ENCODE peak calls at places on chromosomes 6 and 20, in ten cellular contexts. A, B, I, J, Y, U, F, R, O and H are unnamed samples.

GRCh38 chr20:57405236-57406016 is 14.2 kb downstream of the RBM38 start:
- DNase-seq in A (no peak), B (no peak), I (no peak), J (no peak), Y (no peak), U (no peak), F (no peak), R (no peak), O (no peak), H (no peak)

GRCh38 chr20:45433316-45433715 is 17.4 kb downstream of the PIGT start:
- DNase-seq in A (peak), B (peak), I (peak), J (no peak), Y (no peak), U (no peak), F (peak), R (no peak), O (no peak), H (peak)

GRCh38 chr6:132907915-132908314 is 93.5 kb downstream of the RPS12 start:
- DNase-seq in A (peak), B (peak), I (no peak), J (no peak), Y (no peak), U (peak), F (peak), R (no peak), O (no peak), H (peak)

GRCh38 chr20:36008461-36009035 is 40.2 kb downstream of the CNBD2 start:
- DNase-seq in A (no peak), B (no peak), I (no peak), J (no peak), Y (no peak), U (no peak), F (no peak), R (no peak), O (no peak), H (no peak)

GRCh38 chr6:164842085-164842484 is 467.3 kb downstream of the C6orf118 start:
- DNase-seq in A (no peak), B (no peak), I (no peak), J (no peak), Y (no peak), U (no peak), F (no peak), R (no peak), O (no peak), H (no peak)

GRCh38 chr6:40906759-40907158 is 132.3 kb downstream of the UNC5CL start:
- DNase-seq in A (no peak), B (peak), I (no peak), J (no peak), Y (no peak), U (peak), F (peak), R (peak), O (no peak), H (peak)

GRCh38 chr20:4691753-4692152 is 30.0 kb upstream of the PRND start:
- DNase-seq in A (no peak), B (no peak), I (no peak), J (no peak), Y (no peak), U (no peak), F (no peak), R (no peak), O (no peak), H (no peak)

GRCh38 chr6:162063666-162064065 is 663.9 kb downstream of the PRKN start:
- DNase-seq in A (no peak), B (no peak), I (no peak), J (no peak), Y (no peak), U (no peak), F (peak), R (no peak), O (no peak), H (no peak)

GRCh38 chr20:14647016-14647415 is 309.6 kb upstream of the FLRT3 start:
- DNase-seq in A (no peak), B (no peak), I (no peak), J (no peak), Y (no peak), U (no peak), F (no peak), R (no peak), O (no peak), H (no peak)

GRCh38 chr6:109006818-109007217 is 87.8 kb downstream of the SESN1 start:
- DNase-seq in A (no peak), B (no peak), I (no peak), J (no peak), Y (no peak), U (no peak), F (no peak), R (no peak), O (no peak), H (no peak)

GRCh38 chr20:3889489-3890409 is 562 bp downstream of the PANK2 start:
- DNase-seq in A (no peak), B (peak), I (no peak), J (peak), Y (peak), U (no peak), F (no peak), R (peak), O (peak), H (no peak)

GRCh38 chr20:6104493-6105188 is 18.2 kb downstream of the FERMT1 start:
- DNase-seq in A (peak), B (peak), I (no peak), J (no peak), Y (no peak), U (no peak), F (peak), R (no peak), O (no peak), H (peak)

GRCh38 chr6:56101141-56101553 is 146.2 kb downstream of the COL21A1 start:
- DNase-seq in A (peak), B (peak), I (no peak), J (no peak), Y (no peak), U (peak), F (peak), R (peak), O (no peak), H (peak)

GRCh38 chr6:167704396-167704801 is 122.3 kb upstream of the AFDN start:
- DNase-seq in A (no peak), B (no peak), I (no peak), J (no peak), Y (no peak), U (no peak), F (no peak), R (no peak), O (no peak), H (no peak)

GRCh38 chr6:13683038-13683437 is 28.6 kb downstream of the RANBP9 start:
- DNase-seq in A (no peak), B (no peak), I (no peak), J (no peak), Y (no peak), U (no peak), F (no peak), R (no peak), O (no peak), H (no peak)

GRCh38 chr6:47265971-47266370 is 43.7 kb downstream of the TNFRSF21 start:
- DNase-seq in A (no peak), B (no peak), I (no peak), J (no peak), Y (no peak), U (no peak), F (no peak), R (no peak), O (no peak), H (no peak)

GRCh38 chr6:101761124-101761601 is 367.7 kb downstream of the GRIK2 start:
- DNase-seq in A (peak), B (peak), I (no peak), J (no peak), Y (no peak), U (peak), F (peak), R (no peak), O (no peak), H (peak)

GRCh38 chr6:136737343-136738177 is 54.7 kb downstream of the MAP3K5 start:
- DNase-seq in A (peak), B (peak), I (no peak), J (peak), Y (no peak), U (peak), F (peak), R (no peak), O (no peak), H (peak)

GRCh38 chr6:79269877-79270276 is 35.4 kb upstream of the HMGN3 start:
- DNase-seq in A (peak), B (peak), I (no peak), J (no peak), Y (no peak), U (peak), F (peak), R (no peak), O (no peak), H (peak)

GRCh38 chr20:3248167-3248992 is 9.4 kb upstream of the SLC4A11 start:
- DNase-seq in A (no peak), B (peak), I (no peak), J (no peak), Y (peak), U (peak), F (peak), R (no peak), O (no peak), H (peak)

DNA sequence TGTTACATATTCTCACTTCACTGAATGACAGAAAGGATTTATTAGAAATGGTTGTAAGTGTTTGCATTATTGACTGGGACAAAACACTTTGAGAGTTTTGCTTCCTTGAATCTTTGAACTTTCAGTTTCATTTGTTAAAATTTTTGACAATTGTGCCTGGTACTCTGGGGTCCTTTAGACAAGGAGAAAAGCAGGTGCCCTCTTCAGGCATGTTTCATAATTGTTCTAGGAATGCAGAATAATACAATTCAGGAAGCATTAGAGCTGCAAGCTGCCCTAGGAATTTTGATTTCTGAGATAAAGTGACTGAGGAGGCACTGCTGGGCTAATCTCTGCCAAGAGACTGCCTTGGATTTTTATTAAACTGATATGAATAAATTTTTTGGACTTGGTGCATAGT is 49.7 kb downstream of the TOP1 start:
- DNase-seq in A (peak), B (peak), I (no peak), J (no peak), Y (no peak), U (peak), F (peak), R (peak), O (no peak), H (peak)
- TF ChIP-seq CTCF in A (peak), B (peak), I (peak), J (peak), Y (no peak), U (peak), F (peak), R (peak), O (peak), H (peak)

GRCh38 chr20:25697132-25697446 is 436 bp upstream of the ZNF337 start:
- DNase-seq in A (no peak), B (no peak), I (no peak), J (no peak), Y (no peak), U (no peak), F (no peak), R (no peak), O (no peak), H (no peak)

GRCh38 chr20:25692499-25692898 is 4.2 kb downstream of the ZNF337 start:
- DNase-seq in A (no peak), B (no peak), I (no peak), J (no peak), Y (no peak), U (peak), F (no peak), R (no peak), O (no peak), H (peak)

GRCh38 chr20:25699914-25700313 is 3.3 kb upstream of the ZNF337 start:
- DNase-seq in A (no peak), B (peak), I (no peak), J (no peak), Y (no peak), U (peak), F (no peak), R (no peak), O (no peak), H (peak)

GRCh38 chr20:25695532-25696383 is 895 bp downstream of the ZNF337 start:
- DNase-seq in A (no peak), B (peak), I (no peak), J (peak), Y (no peak), U (peak), F (no peak), R (no peak), O (no peak), H (peak)

DNA sequence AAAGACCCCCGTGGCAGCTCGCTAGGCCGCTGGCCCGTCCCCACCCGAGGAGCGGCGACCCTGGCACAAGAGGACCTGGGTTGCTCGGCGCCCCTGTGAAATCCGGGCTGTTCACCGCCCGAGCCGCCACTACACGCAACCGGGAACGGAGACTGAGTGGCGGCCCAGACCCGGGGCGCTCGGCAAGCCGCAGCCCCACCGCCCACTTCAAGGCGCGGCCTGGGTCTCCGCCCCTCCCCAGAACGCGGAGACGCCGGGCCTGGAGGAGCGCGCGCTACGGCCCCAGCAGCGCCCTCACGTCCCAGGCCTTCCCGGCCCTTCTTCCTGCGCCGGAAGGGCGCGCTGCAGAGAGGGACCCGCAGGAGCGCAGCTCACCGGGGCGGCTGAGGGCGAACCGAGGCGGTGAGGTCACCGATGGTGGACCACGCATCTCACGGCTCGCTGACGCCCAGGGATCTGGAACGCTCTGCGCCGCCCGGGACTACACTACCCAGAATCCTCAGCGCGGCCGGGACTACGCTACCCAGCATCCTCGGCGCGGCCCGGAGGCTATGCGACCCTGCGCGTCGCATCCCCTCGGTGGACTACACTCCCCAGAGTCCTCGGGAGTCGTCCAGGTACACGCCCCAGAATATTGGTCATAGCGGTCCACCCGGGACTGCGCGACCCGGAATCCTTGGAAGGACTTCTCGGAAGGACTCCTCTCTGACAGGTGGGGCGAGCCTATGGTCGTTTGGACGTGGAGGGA is at the start of gene ZNF337:
- DNase-seq in A (peak), B (peak), I (peak), J (peak), Y (peak), U (peak), F (peak), R (peak), O (peak), H (peak)
- TF ChIP-seq CTCF in A (peak), B (peak), I (peak), J (peak), Y (no peak), U (no peak), F (no peak), R (no peak), O (no peak), H (no peak)

DNA sequence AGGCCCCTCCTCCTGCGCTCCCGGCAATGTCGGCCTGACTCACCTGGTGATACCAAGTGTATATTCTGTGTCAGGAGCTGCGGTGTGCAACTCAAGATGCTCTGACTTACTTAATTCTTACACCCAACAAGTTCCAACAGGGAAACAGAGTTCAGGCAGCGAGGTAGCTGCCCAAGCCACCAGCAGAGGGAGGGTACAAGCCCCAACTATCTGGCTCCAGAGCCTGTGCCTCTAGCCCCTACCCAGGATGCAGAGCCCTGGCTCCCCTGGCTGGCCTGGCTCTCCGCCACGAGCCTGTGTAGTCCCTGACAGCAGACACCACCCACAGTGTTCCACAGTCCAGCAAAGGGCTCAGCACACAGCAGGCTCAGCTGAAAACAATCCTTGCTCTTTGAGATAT is 34.9 kb downstream of the C20orf203 start:
- DNase-seq in A (no peak), B (no peak), I (no peak), J (no peak), Y (peak), U (peak), F (peak), R (no peak), O (no peak), H (no peak)
- TF ChIP-seq CTCF in A (no peak), B (no peak), I (no peak), J (no peak), Y (no peak), U (peak), F (no peak), R (no peak), O (no peak), H (no peak)

DNA sequence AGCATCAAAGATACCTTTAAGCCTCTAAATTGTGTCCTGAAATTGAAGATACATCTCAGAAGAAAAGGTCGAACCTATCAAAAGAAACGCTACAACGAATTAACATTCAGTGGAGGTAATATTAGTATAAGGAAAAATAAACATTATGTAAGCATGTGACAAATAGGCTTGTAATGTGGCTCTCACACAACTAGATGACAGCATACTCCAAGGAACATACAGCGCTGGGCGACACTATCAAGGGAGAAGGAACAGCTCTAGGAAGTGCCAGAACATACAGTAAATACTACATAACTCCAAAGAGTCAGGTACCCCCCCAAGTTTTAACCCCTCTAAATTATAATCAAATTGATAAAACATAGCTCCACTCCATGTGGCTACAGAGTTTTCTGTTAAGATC is 103.5 kb downstream of the LAMP5 start:
- DNase-seq in A (peak), B (peak), I (peak), J (no peak), Y (peak), U (peak), F (peak), R (peak), O (no peak), H (peak)
- TF ChIP-seq CTCF in A (peak), B (no peak), I (peak), J (no peak), Y (peak), U (peak), F (peak), R (peak), O (no peak), H (peak)